ENCODE peak calls at places on chromosomes 11 and 22, in eight cellular contexts. W, O, J, P, Y, H, D and R are unnamed samples.

GRCh38 chr11:56852131-56852530 is 103.6 kb upstream of the OR9G4 start:
- DNase-seq in D (no peak), Y (no peak), H (no peak), W (no peak), J (no peak), O (no peak), P (no peak), R (no peak)

GRCh38 chr11:86152006-86152862 is 83.3 kb upstream of the PICALM start:
- DNase-seq in Y (peak), J (no peak), P (no peak), W (no peak), D (no peak), O (no peak), H (peak), R (no peak)

GRCh38 chr11:124837491-124837856 is 27.8 kb upstream of the ROBO3 start:
- DNase-seq in D (no peak), J (peak), O (peak), P (no peak), Y (peak), W (peak), H (peak), R (no peak)

GRCh38 chr11:44775366-44776356 is 48.9 kb downstream of the TSPAN18 start:
- DNase-seq in W (peak), J (peak), P (no peak), Y (peak), H (no peak), O (peak), D (no peak), R (peak)

GRCh38 chr11:118921929-118922744 is 3.6 kb downstream of the BCL9L start:
- DNase-seq in H (no peak), P (peak), W (no peak), Y (peak), O (peak), J (peak), D (peak), R (no peak)

GRCh38 chr11:120151536-120151935 is 13.6 kb upstream of the TRIM29 start:
- DNase-seq in W (no peak), D (no peak), H (peak), O (no peak), Y (no peak), P (no peak), J (no peak), R (no peak)

GRCh38 chr11:104705475-104706195 is 192.6 kb downstream of the CASP12 start:
- DNase-seq in Y (no peak), W (peak), O (no peak), D (no peak), H (peak), P (no peak), J (peak), R (no peak)

GRCh38 chr11:64935634-64936081 is at the start of gene GPHA2:
- DNase-seq in W (no peak), H (peak), D (peak), J (no peak), O (no peak), P (no peak), Y (peak), R (no peak)

GRCh38 chr11:61901353-61901858 is 10.1 kb upstream of the FADS3 start:
- DNase-seq in D (no peak), Y (no peak), J (no peak), P (no peak), O (no peak), W (no peak), H (no peak), R (no peak)

GRCh38 chr11:47071871-47072270 is 104.8 kb downstream of the ARFGAP2 start:
- DNase-seq in W (no peak), Y (no peak), J (peak), P (no peak), O (no peak), D (no peak), H (no peak), R (no peak)

GRCh38 chr22:44623771-44624510 is 78.1 kb upstream of the PRR5 start:
- DNase-seq in J (peak), H (no peak), Y (no peak), O (peak), D (no peak), P (no peak), W (peak), R (no peak)

GRCh38 chr11:103929168-103929903 is 107.1 kb upstream of the DDI1 start:
- DNase-seq in D (no peak), W (peak), O (peak), P (no peak), J (no peak), Y (no peak), H (no peak), R (no peak)

GRCh38 chr22:36365020-36365411 is 22.8 kb downstream of the MYH9 start:
- DNase-seq in P (no peak), W (peak), Y (peak), O (no peak), J (peak), D (no peak), H (peak), R (no peak)

GRCh38 chr11:114180301-114181055 is 115.7 kb upstream of the NNMT start:
- DNase-seq in W (no peak), P (no peak), D (no peak), Y (peak), J (peak), H (no peak), O (peak), R (no peak)

GRCh38 chr11:128174465-128175101 is 412.8 kb downstream of the ETS1 start:
- DNase-seq in J (no peak), P (no peak), D (no peak), H (peak), W (no peak), Y (peak), O (no peak), R (no peak)

GRCh38 chr11:68012044-68012842 is 2.1 kb downstream of the ALDH3B1 start:
- DNase-seq in P (no peak), O (peak), W (no peak), H (no peak), D (no peak), Y (no peak), J (no peak), R (no peak)

GRCh38 chr22:50599816-50600454 is 658 bp upstream of the MAPK8IP2 start:
- DNase-seq in Y (no peak), D (peak), H (no peak), W (peak), O (peak), J (peak), P (peak), R (peak)

GRCh38 chr22:22612516-22612915 is 31.9 kb upstream of the GGTLC2 start:
- DNase-seq in P (no peak), Y (no peak), H (no peak), O (no peak), J (no peak), W (no peak), D (no peak), R (no peak)

GRCh38 chr22:50576070-50576469 is 2.2 kb downstream of the CPT1B start:
- DNase-seq in Y (peak), D (no peak), P (no peak), O (peak), J (no peak), H (peak), W (no peak), R (no peak)

GRCh38 chr11:60915250-60915914 is 1.4 kb downstream of the TMEM109 start:
- DNase-seq in P (no peak), O (no peak), D (peak), W (peak), J (peak), Y (peak), H (peak), R (no peak)

GRCh38 chr11:93747122-93747521 is 5.7 kb downstream of the C11orf54 start:
- DNase-seq in W (no peak), D (no peak), H (no peak), J (no peak), Y (no peak), O (no peak), P (no peak), R (no peak)

GRCh38 chr11:61927501-61927900 is 10.1 kb upstream of the RAB3IL1 start:
- DNase-seq in P (no peak), O (no peak), W (no peak), H (peak), J (no peak), D (no peak), Y (peak), R (no peak)

GRCh38 chr11:45208135-45208534 is 61.7 kb downstream of the PRDM11 start:
- DNase-seq in W (no peak), Y (no peak), O (no peak), P (no peak), H (no peak), D (no peak), J (no peak), R (no peak)

GRCh38 chr22:42132457-42132856 is 1.8 kb upstream of the CYP2D6 start:
- DNase-seq in J (no peak), H (no peak), P (peak), Y (no peak), D (no peak), O (no peak), W (no peak), R (no peak)

GRCh38 chr11:42410251-42410956 is 901.4 kb upstream of the API5 start:
- DNase-seq in H (no peak), W (no peak), P (no peak), J (peak), D (no peak), O (no peak), Y (peak), R (no peak)

GRCh38 chr11:57254631-57255030 is 17.6 kb upstream of the APLNR start:
- DNase-seq in D (no peak), P (no peak), H (no peak), O (no peak), Y (no peak), W (no peak), J (no peak), R (no peak)

GRCh38 chr11:126452718-126453117 is 97.2 kb downstream of the ST3GAL4 start:
- DNase-seq in P (no peak), O (no peak), H (no peak), W (no peak), D (peak), Y (no peak), J (no peak), R (no peak)

GRCh38 chr11:64874308-64874707 is 4.1 kb downstream of the EHD1 start:
- DNase-seq in O (no peak), H (peak), J (no peak), P (no peak), W (peak), Y (no peak), D (no peak), R (no peak)

GRCh38 chr11:14148653-14149273 is 186.2 kb downstream of the SPON1 start:
- DNase-seq in D (no peak), H (peak), P (no peak), O (no peak), W (peak), Y (peak), J (peak), R (no peak)

GRCh38 chr11:126348806-126349582 is 6.5 kb upstream of the ST3GAL4 start:
- DNase-seq in P (no peak), H (peak), Y (peak), D (peak), W (no peak), O (no peak), J (no peak), R (no peak)

GRCh38 chr11:57325735-57326048 is 940 bp upstream of the TNKS1BP1 start:
- DNase-seq in O (no peak), H (no peak), J (peak), Y (no peak), P (no peak), W (no peak), D (peak), R (no peak)

GRCh38 chr11:120028181-120028935 is 109.6 kb downstream of the TRIM29 start:
- DNase-seq in D (no peak), H (no peak), J (no peak), P (no peak), O (no peak), Y (no peak), W (no peak), R (no peak)

GRCh38 chr11:63906585-63906984 is 10.4 kb downstream of the RCOR2 start:
- DNase-seq in W (peak), P (no peak), O (peak), J (peak), Y (no peak), D (no peak), H (no peak), R (no peak)

GRCh38 chr22:40607506-40607905 is 29.0 kb downstream of the MRTFA start:
- DNase-seq in P (no peak), D (no peak), O (no peak), W (no peak), J (no peak), Y (no peak), H (no peak), R (no peak)

GRCh38 chr11:111514216-111515031 is at the start of gene HOATZ:
- DNase-seq in P (no peak), J (peak), Y (no peak), H (peak), W (peak), D (no peak), O (peak), R (no peak)
- TF ChIP-seq CTCF in P (no peak), J (peak), Y (no peak), H (peak), W (no peak), D (no peak), O (peak), R (no peak)

GRCh38 chr11:75214411-75214821 is 26.2 kb upstream of the TPBGL start:
- DNase-seq in D (peak), H (peak), P (peak), W (peak), Y (peak), O (peak), J (peak), R (peak)
- TF ChIP-seq CTCF in D (no peak), H (peak), P (no peak), W (peak), Y (peak), O (peak), J (peak), R (no peak)

DNA sequence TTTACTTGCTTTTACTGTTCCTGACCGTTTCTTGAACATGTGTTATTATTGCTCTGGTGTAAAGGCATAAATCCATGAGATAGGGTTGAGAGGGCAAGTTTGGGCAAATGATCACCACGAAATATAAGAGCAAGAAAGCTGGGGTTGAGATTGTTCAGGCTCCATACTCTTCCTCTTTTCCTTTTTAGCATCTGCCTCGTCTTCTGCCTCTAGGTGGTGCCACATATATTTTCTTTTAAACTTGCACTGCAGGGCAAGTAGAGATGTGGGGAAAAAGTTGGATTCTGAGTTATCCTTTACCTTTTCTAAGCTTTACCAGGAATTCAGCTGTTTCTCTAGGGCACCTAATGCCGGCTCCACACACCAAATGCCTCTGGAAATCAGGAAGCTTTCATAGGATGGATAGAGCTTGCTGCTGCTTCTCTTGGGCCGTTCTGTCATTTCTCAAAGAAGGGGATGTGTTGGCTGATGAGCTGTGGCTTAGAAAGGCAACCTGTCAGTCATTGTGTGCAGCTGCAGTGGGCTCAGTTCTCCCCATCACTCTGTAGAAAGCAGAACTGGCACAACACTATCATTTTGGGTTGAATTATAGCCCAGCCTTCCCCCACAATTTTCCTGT is 98.2 kb downstream of the LDLRAD3 start:
- DNase-seq in J (no peak), D (no peak), O (no peak), W (peak), H (peak), Y (peak), P (no peak), R (no peak)
- TF ChIP-seq CTCF in J (peak), D (no peak), O (peak), W (peak), H (peak), Y (peak), P (no peak), R (no peak)

GRCh38 chr11:131070365-131070764 is 154.1 kb upstream of the SNX19 start:
- DNase-seq in O (no peak), H (no peak), D (no peak), J (no peak), W (no peak), P (no peak), Y (no peak), R (no peak)
- TF ChIP-seq CTCF in O (no peak), H (peak), D (no peak), J (no peak), W (no peak), P (no peak), Y (no peak), R (no peak)

GRCh38 chr22:46997311-46997970 is 235.0 kb downstream of the TBC1D22A start:
- DNase-seq in J (no peak), H (no peak), W (no peak), P (no peak), Y (no peak), D (no peak), O (no peak), R (no peak)

GRCh38 chr22:46995501-46996360 is 233.3 kb downstream of the TBC1D22A start:
- DNase-seq in J (no peak), O (no peak), P (no peak), H (no peak), Y (no peak), D (no peak), W (no peak), R (no peak)

GRCh38 chr22:46998346-46998745 is 235.9 kb downstream of the TBC1D22A start:
- DNase-seq in O (no peak), D (no peak), J (no peak), H (no peak), P (no peak), Y (no peak), W (no peak), R (no peak)

GRCh38 chr22:46994983-46995382 is 232.5 kb downstream of the TBC1D22A start:
- DNase-seq in H (no peak), D (no peak), Y (no peak), J (no peak), W (no peak), O (no peak), P (no peak), R (no peak)

GRCh38 chr22:46996595-46997310 is 234.3 kb downstream of the TBC1D22A start:
- DNase-seq in J (no peak), D (no peak), Y (no peak), O (no peak), H (no peak), W (no peak), P (no peak), R (no peak)
- TF ChIP-seq CTCF in J (peak), D (no peak), Y (peak), O (peak), H (no peak), W (peak), P (no peak), R (no peak)